ENCODE peak calls at places on chromosomes 5 and 9, in six cellular contexts. X is A549; L is HFFc6; G is CD4-positive, alpha-beta T cell; Y is brain microvascular endothelial cell; W is bronchial epithelial cell. D is an unnamed sample.

GRCh38 chr9:88511906-88512305 is 23.1 kb upstream of the NXNL2 start:
- DNase-seq in L (no peak), G (no peak), W (no peak), Y (no peak), X (no peak), D (no peak)

GRCh38 chr5:57539281-57539701 is 56.7 kb upstream of the ACTBL2 start:
- DNase-seq in W (no peak), X (no peak), G (no peak), Y (peak; percentile 23), L (peak; percentile 60), D (no peak)

GRCh38 chr5:178993236-178993765 is 1.8 kb downstream of the GRM6 start:
- DNase-seq in G (no peak), W (no peak), L (no peak), X (no peak), Y (no peak), D (no peak)

GRCh38 chr5:33361781-33362180 is 79.0 kb upstream of the TARS1 start:
- DNase-seq in L (no peak), Y (no peak), G (no peak), X (no peak), W (no peak), D (no peak)

GRCh38 chr9:15211994-15212501 is 95.0 kb downstream of the TTC39B start:
- DNase-seq in W (no peak), L (no peak), Y (peak; percentile 14), G (no peak), X (no peak), D (no peak)

GRCh38 chr5:114296191-114296590 is 65.7 kb upstream of the KCNN2 start:
- DNase-seq in L (peak; percentile 47), X (no peak), W (no peak), Y (no peak), G (no peak), D (no peak)

GRCh38 chr9:119003218-119003617 is 366.0 kb downstream of the BRINP1 start:
- DNase-seq in L (peak; percentile 38), X (no peak), G (no peak), W (no peak), Y (no peak), D (no peak)

GRCh38 chr9:19464764-19465570 is 56.2 kb downstream of the ACER2 start:
- DNase-seq in X (peak; percentile 79), L (peak; percentile 64), W (peak; percentile 67), G (peak; percentile 60), Y (peak; percentile 72), D (peak; percentile 67)

GRCh38 chr9:132160802-132161742 is 786 bp upstream of the NTNG2 start:
- DNase-seq in Y (peak; percentile 74), X (peak; percentile 68), W (no peak), L (peak; percentile 58), G (peak; percentile 30), D (peak; percentile 48)

GRCh38 chr9:4923580-4924544 is 61.2 kb upstream of the JAK2 start:
- DNase-seq in G (no peak), W (peak; percentile 45), Y (no peak), X (peak; percentile 36), L (peak; percentile 28), D (peak; percentile 53)

GRCh38 chr9:92406506-92406905 is 2.1 kb upstream of the OGN start:
- DNase-seq in G (peak; percentile 14), X (no peak), Y (peak; percentile 14), L (no peak), W (no peak), D (no peak)

GRCh38 chr9:3181049-3181953 is 337.4 kb upstream of the PUM3 start:
- DNase-seq in Y (no peak), X (peak; percentile 48), W (peak; percentile 44), G (peak; percentile 9), L (no peak), D (peak; percentile 48)

GRCh38 chr5:82111191-82111590 is 139.4 kb downstream of the ATG10 start:
- DNase-seq in L (no peak), G (no peak), Y (peak; percentile 87), X (no peak), W (no peak), D (no peak)

GRCh38 chr9:85515021-85515420 is 226.7 kb downstream of the AGTPBP1 start:
- DNase-seq in Y (no peak), W (peak; percentile 84), X (no peak), G (no peak), L (no peak), D (peak; percentile 36)

GRCh38 chr9:3608011-3608410 is 82.2 kb upstream of the RFX3 start:
- DNase-seq in G (no peak), W (no peak), L (no peak), Y (no peak), X (no peak), D (no peak)

GRCh38 chr9:87371801-87372374 is 125.8 kb upstream of the DAPK1 start:
- DNase-seq in G (no peak), Y (no peak), X (no peak), W (no peak), L (no peak), D (no peak)

GRCh38 chr5:162939962-162940361 is 497.4 kb upstream of the CCNG1 start:
- DNase-seq in Y (no peak), W (no peak), X (no peak), G (no peak), L (no peak), D (no peak)

GRCh38 chr9:115413304-115413703 is 295.3 kb upstream of the TNC start:
- DNase-seq in G (no peak), X (no peak), W (no peak), L (no peak), Y (no peak), D (no peak)

GRCh38 chr9:33950371-33950770 is 98.3 kb downstream of the UBAP2 start:
- DNase-seq in W (no peak), Y (no peak), L (no peak), X (no peak), G (no peak), D (no peak)

GRCh38 chr9:99721898-99722297 is 99.8 kb upstream of the NR4A3 start:
- DNase-seq in Y (no peak), L (no peak), G (no peak), X (no peak), W (no peak), D (no peak)

GRCh38 chr5:6781711-6782110 is 68.5 kb downstream of the TENT4A start:
- DNase-seq in L (peak; percentile 41), X (no peak), W (peak; percentile 81), G (no peak), Y (no peak), D (peak; percentile 65)

GRCh38 chr5:132763369-132764036 is 13.5 kb downstream of the SEPTIN8 start:
- DNase-seq in L (no peak), Y (no peak), G (no peak), X (no peak), W (no peak), D (no peak)

GRCh38 chr9:104093162-104093561 is 947 bp upstream of the SMC2 start:
- DNase-seq in X (no peak), L (no peak), W (peak; percentile 29), Y (peak; percentile 12), G (no peak), D (no peak)

GRCh38 chr5:91535508-91535907 is 152.4 kb upstream of the ARRDC3 start:
- DNase-seq in W (no peak), L (no peak), Y (no peak), X (no peak), G (no peak), D (no peak)

GRCh38 chr9:89740722-89741121 is 135.9 kb downstream of the GADD45G start:
- DNase-seq in G (peak; percentile 11), W (no peak), Y (no peak), L (no peak), X (no peak), D (no peak)

GRCh38 chr5:168073991-168074800 is 217.2 kb upstream of the WWC1 start:
- DNase-seq in W (peak; percentile 26), Y (no peak), L (no peak), X (no peak), G (no peak), D (no peak)

GRCh38 chr5:98428806-98429205 is 344.7 kb upstream of the RGMB start:
- DNase-seq in L (peak; percentile 56), Y (peak; percentile 91), G (no peak), W (no peak), X (no peak), D (no peak)

GRCh38 chr5:151770383-151771258 is 1.1 kb upstream of the G3BP1 start:
- DNase-seq in G (no peak), W (peak; percentile 21), Y (peak; percentile 73), X (peak; percentile 52), L (peak; percentile 70), D (no peak)
- TF ChIP-seq CTCF in G (no peak), W (no peak), Y (no peak), X (no peak), L (no peak), D (no peak)

GRCh38 chr5:173281910-173282309 is 46.3 kb downstream of the STC2 start:
- DNase-seq in Y (no peak), X (peak; percentile 54), G (no peak), L (no peak), W (no peak), D (peak; percentile 46)
- TF ChIP-seq CTCF in Y (peak; percentile 66), X (peak; percentile 40), G (no peak), L (peak; percentile 47), W (peak; percentile 25), D (peak; percentile 56)

GRCh38 chr5:180684623-180685161 is 35.3 kb upstream of the FLT4 start:
- DNase-seq in W (no peak), G (peak; percentile 11), Y (no peak), X (no peak), L (no peak), D (no peak)
- TF ChIP-seq CTCF in W (no peak), G (no peak), Y (no peak), X (no peak), L (no peak), D (no peak)

GRCh38 chr9:134161647-134162046 is 2.7 kb downstream of the RNU6ATAC start:
- DNase-seq in X (no peak), W (no peak), Y (no peak), G (no peak), L (no peak), D (no peak)

GRCh38 chr9:134164879-134165278 is 515 bp upstream of the RNU6ATAC start:
- DNase-seq in G (no peak), Y (no peak), X (no peak), L (no peak), W (no peak), D (no peak)

GRCh38 chr9:134162926-134163373 is 1.4 kb downstream of the RNU6ATAC start:
- DNase-seq in X (no peak), Y (no peak), W (no peak), L (no peak), G (no peak), D (no peak)

GRCh38 chr9:134162212-134162775 is 2.1 kb downstream of the RNU6ATAC start:
- DNase-seq in X (no peak), G (no peak), L (no peak), Y (no peak), W (no peak), D (no peak)

DNA sequence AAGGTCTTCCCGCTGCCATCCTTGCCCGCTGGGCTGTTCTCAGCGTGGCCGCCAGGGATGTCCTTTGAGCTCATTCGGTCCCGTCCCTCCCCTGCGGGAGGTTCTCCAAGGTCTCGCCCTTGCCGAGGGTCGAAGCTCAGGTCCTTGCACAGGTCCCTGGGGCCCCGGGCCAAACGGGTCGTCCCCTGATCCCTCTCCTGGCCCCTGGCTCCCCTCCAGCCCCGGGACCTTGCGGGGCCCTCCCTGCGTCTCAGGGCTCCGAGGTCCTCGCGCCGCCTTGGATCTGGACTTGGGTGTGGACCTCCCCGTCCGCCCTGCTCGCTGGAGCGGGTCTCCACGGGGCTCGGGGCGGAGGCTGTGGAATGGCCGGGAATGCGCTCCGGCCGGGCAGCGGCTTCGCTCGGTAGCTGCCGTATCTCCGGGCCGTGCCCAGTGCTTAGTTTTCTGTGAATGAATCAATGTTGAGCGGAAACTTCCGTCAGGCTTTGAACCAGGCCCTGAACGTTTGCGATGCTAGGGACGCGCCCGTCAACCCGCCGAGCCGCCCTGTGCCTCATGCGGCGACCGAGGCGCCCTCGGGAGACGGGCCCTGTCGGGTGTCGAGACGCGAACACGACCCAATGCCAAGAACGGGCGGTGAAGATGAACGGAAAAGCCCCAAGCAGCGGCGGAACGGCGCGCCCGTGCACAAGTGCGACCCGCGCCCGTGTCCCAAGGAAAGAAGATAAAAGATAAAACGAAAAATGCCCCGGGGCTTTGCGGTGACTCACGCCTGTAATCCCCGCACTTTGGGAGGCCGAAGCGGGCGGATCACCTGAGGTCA is 779 bp downstream of the RNU6ATAC start:
- DNase-seq in Y (no peak), L (peak; percentile 49), X (no peak), W (peak; percentile 41), G (peak; percentile 66), D (peak; percentile 50)
- TF ChIP-seq CTCF in Y (peak; percentile 67), L (peak; percentile 67), X (no peak), W (peak; percentile 50), G (peak; percentile 59), D (no peak)